ENCODE peak calls at places on chromosomes 3 and 15, in five cellular contexts. P is psoas muscle, E is SJSA1, L is adrenal gland, I is body of pancreas. T is an unnamed sample.

GRCh38 chr3:134449951-134450350 is 35.8 kb downstream of the ANAPC13 start:
- DNase-seq in E (no peak), I (no peak), P (no peak), L (no peak), T (no peak)

GRCh38 chr15:92811514-92811913 is 88.6 kb upstream of the CHD2 start:
- DNase-seq in I (peak; percentile 78), L (no peak), E (no peak), P (no peak), T (peak; percentile 4)

GRCh38 chr15:99141943-99142342 is 37.1 kb downstream of the SYNM start:
- DNase-seq in I (no peak), L (no peak), E (no peak), P (no peak), T (no peak)

GRCh38 chr15:79437275-79438000 is 5.3 kb downstream of the MINAR1 start:
- DNase-seq in I (no peak), E (no peak), L (no peak), P (no peak), T (no peak)

GRCh38 chr3:38600551-38600950 is 48.9 kb downstream of the SCN5A start:
- DNase-seq in L (no peak), I (no peak), P (no peak), E (no peak), T (no peak)

GRCh38 chr15:31262901-31263671 is 63.5 kb upstream of the KLF13 start:
- DNase-seq in L (peak; percentile 48), P (no peak), E (peak; percentile 31), I (no peak), T (peak; percentile 30)

GRCh38 chr15:29849716-29850115 is 27.4 kb upstream of the TJP1 start:
- DNase-seq in L (no peak), E (peak; percentile 77), I (no peak), P (no peak), T (no peak)

GRCh38 chr3:141272906-141273662 is 41.5 kb downstream of the PXYLP1 start:
- DNase-seq in I (no peak), L (no peak), P (no peak), E (no peak), T (no peak)

GRCh38 chr15:57446393-57446792 is 70.1 kb downstream of the CGNL1 start:
- DNase-seq in I (no peak), E (no peak), P (no peak), L (no peak), T (no peak)

GRCh38 chr3:119331661-119332060 is 37.5 kb downstream of the ARHGAP31 start:
- DNase-seq in L (no peak), P (no peak), I (no peak), E (no peak), T (peak; percentile 71)

GRCh38 chr3:158912188-158912587 is 110.3 kb downstream of the MFSD1 start:
- DNase-seq in L (no peak), I (no peak), E (no peak), P (no peak), T (no peak)

GRCh38 chr15:31235298-31236183 is 91.1 kb upstream of the KLF13 start:
- DNase-seq in L (peak; percentile 67), I (peak; percentile 28), P (no peak), E (no peak), T (peak; percentile 18)

GRCh38 chr3:171221104-171221503 is 194.6 kb upstream of the SLC2A2 start:
- DNase-seq in P (no peak), L (no peak), E (no peak), I (no peak), T (no peak)

GRCh38 chr15:68196445-68197169 is 8.5 kb downstream of the CALML4 start:
- DNase-seq in I (no peak), E (no peak), P (no peak), L (no peak), T (no peak)

GRCh38 chr15:32698773-32699390 is 18.9 kb upstream of the GREM1 start:
- DNase-seq in P (no peak), E (no peak), L (no peak), I (no peak), T (no peak)

GRCh38 chr3:156599475-156599874 is 44.6 kb upstream of the SSR3 start:
- DNase-seq in I (no peak), P (no peak), E (no peak), L (no peak), T (no peak)

GRCh38 chr3:66404903-66405700 is 95.7 kb downstream of the LRIG1 start:
- DNase-seq in P (no peak), E (no peak), I (no peak), L (no peak), T (no peak)

GRCh38 chr3:144708437-144708836 is 736.8 kb downstream of the DIPK2A start:
- DNase-seq in L (no peak), I (no peak), E (no peak), P (no peak), T (no peak)

GRCh38 chr3:4974154-4974553 is 5.1 kb upstream of the BHLHE40 start:
- DNase-seq in P (no peak), E (no peak), I (no peak), L (no peak), T (no peak)

GRCh38 chr15:38048001-38048455 is 113.6 kb downstream of the TMCO5A start:
- DNase-seq in P (no peak), E (no peak), I (no peak), L (no peak), T (no peak)

GRCh38 chr3:152197451-152197850 is 71.3 kb upstream of the MBNL1 start:
- DNase-seq in L (no peak), E (no peak), P (no peak), I (no peak), T (no peak)
- H3K4me3 ChIP-seq in L (no peak overlapping the region), E (no peak overlapping the region), P (peak overlapping the region; percentile 62), I (no peak overlapping the region), T (peak overlapping the region; percentile 68)

GRCh38 chr15:78050441-78050809 is 27.1 kb downstream of the TBC1D2B start:
- DNase-seq in L (no peak), P (no peak), E (no peak), I (no peak), T (no peak)
- H3K4me1 ChIP-seq in L (peaks cover 82% of the 10 kb centered on the region), P (peaks cover 35% of the 10 kb centered on the region), E (peaks cover 40% of the 10 kb centered on the region), I (peaks cover 62% of the 10 kb centered on the region), T (peaks cover 62% of the 10 kb centered on the region)

GRCh38 chr3:36674816-36675215 is 89.5 kb downstream of the DCLK3 start:
- DNase-seq in I (no peak), P (no peak), L (no peak), E (no peak), T (no peak)

GRCh38 chr3:36681867-36682266 is 82.5 kb downstream of the DCLK3 start:
- DNase-seq in I (no peak), E (no peak), P (no peak), L (no peak), T (no peak)

GRCh38 chr3:36677331-36678007 is 86.9 kb downstream of the DCLK3 start:
- DNase-seq in E (peak; percentile 77), P (no peak), L (no peak), I (no peak), T (peak; percentile 74)

GRCh38 chr3:36679384-36680200 is 84.8 kb downstream of the DCLK3 start:
- DNase-seq in P (no peak), E (no peak), I (no peak), L (no peak), T (peak; percentile 81)

DNA sequence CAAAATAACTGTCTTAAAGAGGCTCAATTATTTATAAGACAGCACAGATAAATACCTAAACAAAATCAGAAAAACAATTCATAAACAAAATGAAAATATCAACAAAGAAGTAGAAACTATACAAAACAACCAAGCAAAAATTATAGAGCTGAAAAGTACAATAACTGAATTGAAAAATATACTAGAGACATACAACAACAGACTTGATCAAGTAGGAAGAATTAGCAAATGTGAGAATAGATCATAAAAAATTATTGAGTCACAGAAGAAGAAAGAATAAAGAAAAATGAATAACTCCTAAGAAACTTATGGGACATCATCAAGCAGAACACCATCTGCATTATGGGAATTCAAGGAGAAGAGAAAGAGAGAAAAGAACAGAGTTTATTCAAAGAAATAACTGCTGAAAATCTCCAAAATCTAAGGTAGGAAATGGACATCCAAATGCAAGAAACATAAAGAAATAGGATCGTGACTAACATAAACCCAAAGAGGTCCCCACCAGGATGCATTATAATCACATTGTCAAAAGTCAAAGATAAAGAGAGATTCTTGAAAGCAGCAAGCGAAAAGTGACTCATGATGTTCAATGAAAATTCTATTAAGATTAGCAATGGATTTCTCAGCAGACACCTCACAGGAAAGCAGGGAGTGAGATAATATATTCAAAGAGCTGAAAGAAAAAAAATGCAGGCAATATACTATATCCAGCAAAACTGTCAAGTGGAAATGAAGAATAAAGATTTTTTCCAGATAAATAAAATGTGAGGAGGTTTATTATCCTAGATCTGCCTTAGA is 85.9 kb downstream of the DCLK3 start:
- DNase-seq in I (no peak), E (no peak), L (no peak), P (no peak), T (no peak)
- H3K9me3 ChIP-seq in I (no peaks in the 10 kb centered on the region), E (no peaks in the 10 kb centered on the region), L (no peaks in the 10 kb centered on the region), P (no peaks in the 10 kb centered on the region), T (peaks cover 22% of the 10 kb centered on the region)

GRCh38 chr15:40192942-40193341 is 32.1 kb downstream of the BUB1B start:
- DNase-seq in E (no peak), P (no peak), I (no peak), L (no peak), T (no peak)

GRCh38 chr15:40190591-40190990 is 29.7 kb downstream of the BUB1B start:
- DNase-seq in L (no peak), E (no peak), I (no peak), P (no peak), T (peak; percentile 6)
- H3K4me3 ChIP-seq in L (no peak overlapping the region), E (no peak overlapping the region), I (no peak overlapping the region), P (no peak overlapping the region), T (no peak overlapping the region)

GRCh38 chr3:48804930-48805329 is 42.7 kb downstream of the PRKAR2A start:
- DNase-seq in L (no peak), P (no peak), I (no peak), E (no peak), T (no peak)
- H3K4me1 ChIP-seq in L (no peaks in the 10 kb centered on the region), P (peaks cover 8% of the 10 kb centered on the region), I (no peaks in the 10 kb centered on the region), E (no peaks in the 10 kb centered on the region), T (no peaks in the 10 kb centered on the region)

GRCh38 chr15:91445701-91446100 is 345.6 kb downstream of the SV2B start:
- DNase-seq in L (no peak), I (no peak), E (no peak), P (no peak), T (peak; percentile 4)
- H3K9me3 ChIP-seq in L (no peaks in the 10 kb centered on the region), I (no peaks in the 10 kb centered on the region), E (no peaks in the 10 kb centered on the region), P (peaks cover 7% of the 10 kb centered on the region), T (peaks cover 23% of the 10 kb centered on the region)

GRCh38 chr3:188133219-188133618 is 20.7 kb upstream of the LPP start:
- DNase-seq in L (no peak), I (no peak), E (no peak), P (no peak), T (peak; percentile 78)
- H3K4me3 ChIP-seq in L (no peak overlapping the region), I (no peak overlapping the region), E (no peak overlapping the region), P (no peak overlapping the region), T (no peak overlapping the region)

DNA sequence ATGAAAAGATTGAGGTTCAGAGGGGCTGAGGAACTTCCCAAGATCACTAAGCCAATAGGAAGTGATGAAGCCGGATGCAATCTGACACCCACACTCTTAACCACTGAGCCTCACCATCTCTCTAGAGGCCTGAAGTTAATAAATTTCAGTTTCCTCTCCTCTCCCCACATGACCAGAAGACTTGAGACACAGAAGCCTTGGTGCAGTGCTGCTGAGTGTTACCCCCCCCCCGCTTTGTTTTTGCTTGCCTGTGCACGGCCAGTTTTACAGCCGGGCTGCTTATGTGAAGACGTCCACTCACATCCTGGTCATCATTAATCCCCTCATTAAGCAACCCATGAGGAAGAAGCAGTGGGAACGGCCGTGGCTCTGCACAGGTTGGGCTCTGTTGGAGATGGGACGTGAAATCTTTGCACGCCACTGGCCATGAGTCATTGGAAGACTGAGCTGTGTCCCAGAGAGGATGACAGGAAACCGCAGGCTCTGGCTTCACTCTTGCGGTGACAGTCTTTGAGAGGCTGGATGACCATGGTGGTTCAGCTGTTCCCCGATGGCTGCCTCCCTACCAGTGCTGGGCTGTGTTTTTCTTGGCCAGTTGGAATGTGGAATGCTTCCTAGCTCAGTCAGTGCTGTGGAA is 232.5 kb upstream of the LRTM1 start:
- DNase-seq in P (peak; percentile 66), L (peak; percentile 8), I (peak; percentile 18), E (peak; percentile 97), T (peak; percentile 87)
- H3K4me1 ChIP-seq in P (no peaks in the 10 kb centered on the region), L (peaks cover 3% of the 10 kb centered on the region), I (no peaks in the 10 kb centered on the region), E (peaks cover 48% of the 10 kb centered on the region), T (peaks cover 45% of the 10 kb centered on the region)